ENCODE peak calls at places on chromosomes 6 and 20, in ten cellular contexts. X is neuronal stem cell, I is fibroblast of lung, G is HepG2, J is Panc1, F is SK-N-SH, T is mesendoderm, Q is small intestine, D is ovary, Y is IMR-90. S is an unnamed sample. For H3K27me3 and H3K36me3, the result is how much of the 10 kb centered on the place peaks cover.

GRCh38 chr20:31721408-31722332 is 998 bp downstream of the BCL2L1 start:
- DNase-seq in I (no peak), G (no peak), Y (no peak), X (no peak), F (no peak), J (no peak), T (no peak), D (peak), Q (peak), S (no peak)

GRCh38 chr6:53241936-53242335 is 93.3 kb upstream of the GCM1 start:
- DNase-seq in F (no peak), Q (no peak), I (no peak), J (no peak), X (no peak), G (no peak), D (no peak), T (no peak), Y (no peak), S (no peak)

GRCh38 chr6:157954150-157955117 is 27.2 kb upstream of the SYNJ2 start:
- DNase-seq in Y (peak), G (peak), J (no peak), X (no peak), F (no peak), D (no peak), I (peak), Q (peak), T (peak), S (no peak)

GRCh38 chr6:132734694-132735236 is 20.9 kb upstream of the VNN1 start:
- DNase-seq in D (no peak), Y (peak), I (peak), J (peak), T (peak), Q (no peak), X (no peak), F (no peak), G (peak), S (no peak)

GRCh38 chr6:73460044-73460443 is 1.5 kb upstream of the MTO1 start:
- DNase-seq in Q (no peak), I (no peak), Y (no peak), D (no peak), X (no peak), G (no peak), J (no peak), F (no peak), T (no peak), S (no peak)

GRCh38 chr6:147507162-147508072 is 1.1 kb upstream of the SAMD5 start:
- DNase-seq in I (peak), G (no peak), Q (peak), X (peak), D (peak), J (no peak), Y (no peak), F (peak), T (peak), S (peak)

GRCh38 chr20:56893206-56893605 is 264.1 kb downstream of the TFAP2C start:
- DNase-seq in G (no peak), T (peak), F (no peak), Y (no peak), D (no peak), I (no peak), Q (no peak), J (no peak), X (no peak), S (no peak)

GRCh38 chr6:84411060-84411629 is 183.7 kb upstream of the CEP162 start:
- DNase-seq in D (no peak), F (no peak), T (peak), X (no peak), Q (no peak), Y (peak), J (no peak), I (peak), G (no peak), S (no peak)

GRCh38 chr20:59295531-59295930 is 4.9 kb upstream of the EDN3 start:
- DNase-seq in J (no peak), F (no peak), I (no peak), G (no peak), T (no peak), D (no peak), Y (no peak), X (no peak), Q (peak), S (no peak)

GRCh38 chr20:62860924-62861691 is 514 bp downstream of the TCFL5 start:
- DNase-seq in G (no peak), I (peak), F (peak), X (peak), Y (no peak), T (no peak), Q (no peak), D (peak), J (no peak), S (no peak)

GRCh38 chr6:109079981-109080380 is 14.7 kb downstream of the SESN1 start:
- DNase-seq in F (no peak), T (no peak), J (no peak), Q (no peak), Y (no peak), D (peak), X (no peak), G (no peak), I (no peak), S (no peak)

GRCh38 chr20:47353224-47353696 is 3.2 kb downstream of the ZMYND8 start:
- DNase-seq in T (no peak), X (no peak), D (no peak), J (no peak), I (no peak), F (no peak), Y (no peak), Q (no peak), G (no peak), S (no peak)

GRCh38 chr6:137231895-137232294 is 12.7 kb upstream of the IFNGR1 start:
- DNase-seq in X (no peak), T (peak), Y (no peak), F (no peak), Q (peak), G (no peak), J (no peak), I (no peak), D (no peak), S (no peak)

GRCh38 chr20:2695206-2695983 is 2.8 kb downstream of the EBF4 start:
- DNase-seq in X (no peak), Q (no peak), I (no peak), D (no peak), F (no peak), J (no peak), Y (no peak), T (no peak), G (no peak), S (no peak)

GRCh38 chr6:128847481-128848168 is 35.3 kb upstream of the LAMA2 start:
- DNase-seq in Y (no peak), F (no peak), X (no peak), T (no peak), J (no peak), D (no peak), I (no peak), G (no peak), Q (no peak), S (no peak)

GRCh38 chr20:21453676-21454075 is 56.4 kb upstream of the NKX2-4 start:
- DNase-seq in Q (no peak), G (no peak), I (no peak), D (no peak), T (no peak), F (no peak), J (no peak), Y (no peak), X (no peak), S (no peak)
- H3K27me3 ChIP-seq in Q (under half), G (under half), I (under half), D (under half), T (under half), F (under half), J (under half), Y (under half), X (under half), S (half or more)

GRCh38 chr20:37231970-37232620 is 29.5 kb downstream of the GHRH start:
- DNase-seq in X (no peak), T (no peak), G (no peak), Q (no peak), D (no peak), I (peak), F (peak), Y (no peak), J (no peak), S (peak)
- H3K36me3 ChIP-seq in X (under half), T (under half), G (half or more), Q (under half), D (under half), I (under half), F (half or more), Y (half or more), J (half or more), S (half or more)

GRCh38 chr6:100464162-100464851 is 414 bp downstream of the SIM1 start:
- DNase-seq in Q (no peak), F (no peak), X (peak), G (no peak), Y (no peak), J (no peak), D (no peak), T (peak), I (no peak), S (peak)
- H3K27me3 ChIP-seq in Q (half or more), F (half or more), X (half or more), G (under half), Y (half or more), J (under half), D (under half), T (half or more), I (half or more), S (under half)

GRCh38 chr6:144439016-144439415 is 153.9 kb downstream of the UTRN start:
- DNase-seq in Q (no peak), D (no peak), F (no peak), X (no peak), Y (no peak), T (no peak), G (no peak), J (no peak), I (peak), S (no peak)
- H3K36me3 ChIP-seq in Q (under half), D (under half), F (under half), X (under half), Y (under half), T (under half), G (under half), J (under half), I (under half), S (under half)

GRCh38 chr20:37443596-37443995 is 77.5 kb upstream of the NNAT start:
- DNase-seq in J (no peak), X (no peak), Q (no peak), I (no peak), D (no peak), T (no peak), F (no peak), Y (no peak), G (no peak), S (no peak)
- H3K27me3 ChIP-seq in J (under half), X (under half), Q (under half), I (under half), D (under half), T (under half), F (under half), Y (half or more), G (under half), S (under half)

GRCh38 chr6:121592955-121593665 is 157.7 kb downstream of the GJA1 start:
- DNase-seq in Y (peak), T (no peak), D (no peak), J (no peak), Q (no peak), G (no peak), F (peak), X (no peak), I (no peak), S (no peak)
- H3K36me3 ChIP-seq in Y (under half), T (under half), D (under half), J (under half), Q (under half), G (under half), F (under half), X (under half), I (under half), S (under half)

GRCh38 chr20:44836596-44837120 is 26.3 kb upstream of the RIMS4 start:
- DNase-seq in Y (no peak), F (no peak), I (no peak), T (no peak), X (no peak), J (no peak), Q (no peak), G (no peak), D (no peak), S (no peak)

GRCh38 chr20:44834693-44835092 is 24.3 kb upstream of the RIMS4 start:
- DNase-seq in D (no peak), Q (no peak), I (no peak), X (no peak), J (no peak), G (no peak), Y (no peak), T (no peak), F (no peak), S (no peak)

GRCh38 chr20:44835661-44836221 is 25.4 kb upstream of the RIMS4 start:
- DNase-seq in J (no peak), Y (no peak), Q (no peak), G (no peak), I (no peak), X (no peak), F (no peak), D (no peak), T (no peak), S (no peak)

GRCh38 chr20:44839481-44839880 is 29.1 kb upstream of the RIMS4 start:
- DNase-seq in J (no peak), D (no peak), T (no peak), G (no peak), F (no peak), I (no peak), Y (no peak), X (no peak), Q (no peak), S (no peak)

DNA sequence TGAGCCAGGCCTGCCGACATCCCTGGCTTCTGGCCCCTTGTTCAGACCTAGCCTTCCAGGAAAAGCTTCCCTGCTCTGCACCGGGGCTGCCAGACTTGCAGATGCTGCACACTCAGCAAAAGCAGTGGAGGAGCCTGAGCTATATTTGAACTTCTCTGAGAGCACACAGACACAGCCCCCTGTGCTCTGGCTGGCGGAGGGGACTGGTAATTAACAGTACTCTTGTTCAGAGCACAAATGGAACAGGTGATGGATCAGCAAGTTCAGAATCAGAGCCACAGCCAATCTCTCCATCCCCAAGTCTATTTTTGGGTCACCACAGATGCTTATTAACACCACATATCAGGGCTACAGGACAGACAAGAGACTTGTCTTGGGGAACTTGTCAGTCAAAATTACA is 27.6 kb upstream of the RIMS4 start:
- DNase-seq in Y (no peak), F (no peak), D (no peak), Q (no peak), X (no peak), J (no peak), T (no peak), I (no peak), G (no peak), S (no peak)
- H3K27me3 ChIP-seq in Y (under half), F (under half), D (under half), Q (under half), X (under half), J (under half), T (under half), I (under half), G (under half), S (under half)